ENCODE peak calls at places on chromosomes 3 and 15, in ten cellular contexts. One of them, this sample, is unnamed.

GRCh38 chr3:64740232-64740631 is 52.4 kb upstream of the ADAMTS9 start:
- DNase-seq in sigmoid colon: no peak
- DNase-seq in transverse colon: no peak
- DNase-seq in HL-60: no peak
- DNase-seq in COR-L47: no peak
- DNase-seq in lower leg skin: no peak
- DNase-seq in CD4-positive, CD25-positive, alpha-beta regulatory T cell: no peak
- DNase-seq in HTR-8/SVneo: no peak
- DNase-seq in NCI-H1694: no peak
- DNase-seq in heart left ventricle: no peak
- DNase-seq in this sample: no peak

GRCh38 chr15:80999623-81000036 is 1.1 kb upstream of the TLNRD1 start:
- DNase-seq in NCI-H1694: no peak
- DNase-seq in lower leg skin: no peak
- DNase-seq in sigmoid colon: no peak
- DNase-seq in COR-L47: no peak
- DNase-seq in heart left ventricle: no peak
- DNase-seq in HTR-8/SVneo: no peak
- DNase-seq in transverse colon: peak; percentile 85
- DNase-seq in CD4-positive, CD25-positive, alpha-beta regulatory T cell: peak; percentile 95
- DNase-seq in HL-60: peak; percentile 74
- DNase-seq in this sample: no peak

GRCh38 chr3:32531010-32531647 is 28.5 kb upstream of the CMTM6 start:
- DNase-seq in HTR-8/SVneo: no peak
- DNase-seq in transverse colon: no peak
- DNase-seq in lower leg skin: no peak
- DNase-seq in COR-L47: no peak
- DNase-seq in CD4-positive, CD25-positive, alpha-beta regulatory T cell: no peak
- DNase-seq in sigmoid colon: no peak
- DNase-seq in NCI-H1694: no peak
- DNase-seq in HL-60: no peak
- DNase-seq in heart left ventricle: no peak
- DNase-seq in this sample: no peak

GRCh38 chr3:19250959-19251610 is 102.8 kb downstream of the KCNH8 start:
- DNase-seq in HL-60: no peak
- DNase-seq in COR-L47: peak; percentile 41
- DNase-seq in CD4-positive, CD25-positive, alpha-beta regulatory T cell: no peak
- DNase-seq in NCI-H1694: no peak
- DNase-seq in transverse colon: no peak
- DNase-seq in HTR-8/SVneo: no peak
- DNase-seq in sigmoid colon: no peak
- DNase-seq in heart left ventricle: no peak
- DNase-seq in lower leg skin: no peak
- DNase-seq in this sample: no peak

GRCh38 chr3:176079785-176080184 is 1117.5 kb downstream of the TBL1XR1 start:
- DNase-seq in transverse colon: no peak
- DNase-seq in sigmoid colon: no peak
- DNase-seq in HL-60: no peak
- DNase-seq in COR-L47: no peak
- DNase-seq in heart left ventricle: no peak
- DNase-seq in NCI-H1694: no peak
- DNase-seq in lower leg skin: no peak
- DNase-seq in HTR-8/SVneo: no peak
- DNase-seq in CD4-positive, CD25-positive, alpha-beta regulatory T cell: no peak
- DNase-seq in this sample: no peak

GRCh38 chr15:88246666-88247446 is 9.7 kb downstream of the NTRK3 start:
- DNase-seq in HL-60: peak; percentile 28
- DNase-seq in COR-L47: peak; percentile 31
- DNase-seq in sigmoid colon: peak; percentile 85
- DNase-seq in transverse colon: peak; percentile 67
- DNase-seq in CD4-positive, CD25-positive, alpha-beta regulatory T cell: peak; percentile 66
- DNase-seq in HTR-8/SVneo: peak; percentile 77
- DNase-seq in NCI-H1694: peak; percentile 54
- DNase-seq in lower leg skin: peak; percentile 59
- DNase-seq in heart left ventricle: peak; percentile 80
- DNase-seq in this sample: peak; percentile 85

GRCh38 chr3:183534249-183534648 is 21.3 kb downstream of the KLHL6 start:
- DNase-seq in sigmoid colon: no peak
- DNase-seq in COR-L47: no peak
- DNase-seq in CD4-positive, CD25-positive, alpha-beta regulatory T cell: no peak
- DNase-seq in transverse colon: no peak
- DNase-seq in lower leg skin: no peak
- DNase-seq in HTR-8/SVneo: no peak
- DNase-seq in HL-60: no peak
- DNase-seq in NCI-H1694: no peak
- DNase-seq in heart left ventricle: no peak
- DNase-seq in this sample: no peak

GRCh38 chr3:149019581-149019980 is 28.2 kb downstream of the GYG1 start:
- DNase-seq in HL-60: no peak
- DNase-seq in lower leg skin: no peak
- DNase-seq in transverse colon: no peak
- DNase-seq in sigmoid colon: no peak
- DNase-seq in heart left ventricle: no peak
- DNase-seq in CD4-positive, CD25-positive, alpha-beta regulatory T cell: no peak
- DNase-seq in NCI-H1694: no peak
- DNase-seq in HTR-8/SVneo: no peak
- DNase-seq in COR-L47: no peak
- DNase-seq in this sample: no peak

GRCh38 chr3:55434789-55435188 is 52.3 kb downstream of the WNT5A start:
- DNase-seq in HTR-8/SVneo: no peak
- DNase-seq in heart left ventricle: no peak
- DNase-seq in COR-L47: no peak
- DNase-seq in sigmoid colon: no peak
- DNase-seq in HL-60: peak; percentile 3
- DNase-seq in lower leg skin: no peak
- DNase-seq in transverse colon: peak; percentile 44
- DNase-seq in NCI-H1694: no peak
- DNase-seq in CD4-positive, CD25-positive, alpha-beta regulatory T cell: peak; percentile 11
- DNase-seq in this sample: no peak

This sample was measured in left ventricle myocardium superior.